ENCODE peak calls at places on chromosomes 13 and 19, in eight cellular contexts. C is fibroblast of pulmonary artery; M is stimulated activated CD4-positive, alpha-beta T cell treated with anti-CD3 and anti-CD28 coated beads, Interleukin-4, amount 100 ng/mL, for 1 hour; U is GM13976; Q is GM18507; A is HEK293T; J is HFFc6; S is NCI-H2171. X is an unnamed sample.

GRCh38 chr13:91520952-91521351 is 122.5 kb downstream of the GPC5 start:
- DNase-seq in C (no peak), M (no peak), U (no peak), Q (no peak), A (no peak), J (no peak), S (no peak), X (no peak)

GRCh38 chr19:48513289-48514122 is 1.9 kb upstream of the LMTK3 start:
- DNase-seq in C (peak), M (peak), U (peak), Q (no peak), A (peak), J (peak), S (peak), X (no peak)

GRCh38 chr13:44045179-44045562 is 165.5 kb downstream of the LACC1 start:
- DNase-seq in C (no peak), M (no peak), U (no peak), Q (no peak), A (no peak), J (no peak), S (no peak), X (no peak)

GRCh38 chr13:48859168-48860105 is 116.3 kb upstream of the FNDC3A start:
- DNase-seq in C (no peak), M (no peak), U (no peak), Q (no peak), A (peak), J (no peak), S (no peak), X (no peak)

GRCh38 chr13:40116008-40116407 is 460.5 kb downstream of the COG6 start:
- DNase-seq in C (peak), M (no peak), U (no peak), Q (peak), A (peak), J (no peak), S (no peak), X (peak)

GRCh38 chr19:35114656-35115537 is 726 bp upstream of the FXYD3 start:
- DNase-seq in C (peak), M (peak), U (peak), Q (peak), A (peak), J (no peak), S (peak), X (no peak)

GRCh38 chr13:69959041-69959440 is 148.6 kb upstream of the ATXN8OS start:
- DNase-seq in C (no peak), M (no peak), U (no peak), Q (no peak), A (no peak), J (no peak), S (no peak), X (no peak)

GRCh38 chr13:33287142-33287882 is 1.8 kb upstream of the STARD13 start:
- DNase-seq in C (no peak), M (no peak), U (no peak), Q (no peak), A (no peak), J (no peak), S (no peak), X (no peak)

GRCh38 chr13:38950987-38951386 is 39.6 kb downstream of the STOML3 start:
- DNase-seq in C (no peak), M (no peak), U (no peak), Q (no peak), A (no peak), J (no peak), S (no peak), X (no peak)

GRCh38 chr19:4678881-4679379 is 8.8 kb upstream of the MYDGF start:
- DNase-seq in C (no peak), M (peak), U (no peak), Q (no peak), A (peak), J (no peak), S (no peak), X (no peak)

GRCh38 chr13:92461402-92461801 is 765.2 kb upstream of the GPC6 start:
- DNase-seq in C (no peak), M (no peak), U (no peak), Q (no peak), A (no peak), J (no peak), S (no peak), X (no peak)

X was measured in GM12878.